ENCODE peak calls at places on chromosomes 3 and 15, in seven cellular contexts. V is GM12891, Z is body of pancreas, M is stomach, Y is breast epithelium, B is esophagus squamous epithelium, D is ovary. L is an unnamed sample.

GRCh38 chr3:73624363-73625123 is at the start of gene PDZRN3:
- DNase-seq in V (no peak), Z (peak), M (peak), Y (peak), B (no peak), D (peak), L (peak)

GRCh38 chr3:46027736-46028397 is 584 bp upstream of the XCR1 start:
- DNase-seq in V (no peak), Z (no peak), M (no peak), Y (no peak), B (no peak), D (no peak), L (no peak)

GRCh38 chr3:124686028-124686670 is 44.1 kb upstream of the UMPS start:
- DNase-seq in V (no peak), Z (no peak), M (no peak), Y (no peak), B (no peak), D (no peak), L (no peak)

GRCh38 chr3:42351221-42351620 is 59.2 kb downstream of the LYZL4 start:
- DNase-seq in V (no peak), Z (no peak), M (no peak), Y (peak), B (no peak), D (no peak), L (no peak)

GRCh38 chr15:64452988-64453688 is 7.2 kb upstream of the ZNF609 start:
- DNase-seq in V (no peak), Z (peak), M (peak), Y (peak), B (no peak), D (peak), L (no peak)

GRCh38 chr3:46594723-46595122 is 17.6 kb upstream of the FAM240A start:
- DNase-seq in V (no peak), Z (no peak), M (no peak), Y (no peak), B (no peak), D (no peak), L (no peak)

GRCh38 chr3:14861031-14861430 is 42.3 kb downstream of the FGD5 start:
- DNase-seq in V (no peak), Z (no peak), M (no peak), Y (no peak), B (no peak), D (no peak), L (no peak)

GRCh38 chr3:31550452-31551251 is 17.9 kb downstream of the STT3B start:
- DNase-seq in V (no peak), Z (no peak), M (no peak), Y (no peak), B (no peak), D (no peak), L (no peak)

GRCh38 chr3:147649475-147649874 is 240.3 kb downstream of the ZIC1 start:
- DNase-seq in V (no peak), Z (no peak), M (no peak), Y (no peak), B (no peak), D (no peak), L (no peak)

GRCh38 chr15:92910451-92910850 is 10.3 kb downstream of the CHD2 start:
- DNase-seq in V (no peak), Z (no peak), M (no peak), Y (no peak), B (no peak), D (no peak), L (no peak)

GRCh38 chr3:85524104-85524503 is 565.3 kb downstream of the CADM2 start:
- DNase-seq in V (no peak), Z (no peak), M (no peak), Y (no peak), B (no peak), D (no peak), L (no peak)

GRCh38 chr3:193775421-193776077 is 182.5 kb downstream of the OPA1 start:
- DNase-seq in V (no peak), Z (no peak), M (no peak), Y (no peak), B (no peak), D (no peak), L (no peak)

GRCh38 chr15:86016750-86017149 is 62.9 kb upstream of the AGBL1 start:
- DNase-seq in V (no peak), Z (no peak), M (no peak), Y (no peak), B (no peak), D (no peak), L (peak)

GRCh38 chr3:46553154-46553553 is 12.9 kb downstream of the LRRC2 start:
- DNase-seq in V (no peak), Z (no peak), M (no peak), Y (no peak), B (no peak), D (no peak), L (no peak)

GRCh38 chr15:80180468-80180867 is 27.7 kb downstream of the FAH start:
- DNase-seq in V (no peak), Z (no peak), M (no peak), Y (no peak), B (no peak), D (no peak), L (no peak)

GRCh38 chr15:68424754-68425390 is 7.1 kb downstream of the ITGA11 start:
- DNase-seq in V (no peak), Z (no peak), M (no peak), Y (no peak), B (no peak), D (no peak), L (no peak)

GRCh38 chr15:86178845-86179244 is 99.2 kb downstream of the AGBL1 start:
- DNase-seq in V (no peak), Z (no peak), M (no peak), Y (no peak), B (no peak), D (no peak), L (no peak)

DNA sequence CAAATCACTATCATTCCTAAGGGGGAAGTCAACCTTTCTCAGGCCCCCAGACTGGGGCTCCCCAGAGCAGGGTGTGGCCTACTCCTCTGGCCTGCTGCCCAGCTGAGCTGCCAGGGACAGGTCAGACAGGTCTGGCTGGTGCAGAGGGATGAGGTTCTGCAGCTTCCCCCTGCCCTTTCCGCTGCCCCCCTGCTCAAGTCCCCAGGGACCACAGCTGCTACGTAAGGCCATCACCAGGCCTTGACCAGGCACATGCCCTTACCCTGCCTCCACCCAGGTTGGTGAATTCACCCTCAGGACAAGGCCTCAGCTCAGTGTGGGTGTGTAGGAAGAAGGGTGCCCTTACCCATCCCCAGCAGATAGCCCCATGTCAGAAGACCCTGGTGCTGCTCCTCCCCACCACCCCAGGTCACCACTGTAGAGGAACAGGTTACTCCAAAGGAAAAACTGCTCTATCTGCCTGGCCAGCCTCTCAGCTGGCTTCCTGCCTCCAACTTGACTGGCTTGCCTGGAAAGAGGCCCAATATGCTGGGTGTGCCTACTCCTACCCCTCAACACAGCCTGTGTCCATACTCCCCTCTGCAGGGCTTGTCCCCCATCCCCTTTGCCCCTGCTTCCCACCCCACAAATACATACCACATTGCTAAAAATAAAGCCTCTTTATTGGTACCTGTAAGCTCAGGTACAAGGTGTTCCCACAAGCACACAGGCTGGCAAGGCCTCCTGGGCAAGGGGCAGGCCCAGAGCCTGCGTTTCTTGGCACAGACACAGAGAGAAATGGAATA is 12.0 kb downstream of the CSRNP1 start:
- DNase-seq in V (no peak), Z (peak), M (peak), Y (peak), B (no peak), D (peak), L (no peak)
- TF ChIP-seq POLR2A in V (peak), Z (no peak), M (no peak), Y (no peak), B (no peak), D (no peak), L (no peak)

DNA sequence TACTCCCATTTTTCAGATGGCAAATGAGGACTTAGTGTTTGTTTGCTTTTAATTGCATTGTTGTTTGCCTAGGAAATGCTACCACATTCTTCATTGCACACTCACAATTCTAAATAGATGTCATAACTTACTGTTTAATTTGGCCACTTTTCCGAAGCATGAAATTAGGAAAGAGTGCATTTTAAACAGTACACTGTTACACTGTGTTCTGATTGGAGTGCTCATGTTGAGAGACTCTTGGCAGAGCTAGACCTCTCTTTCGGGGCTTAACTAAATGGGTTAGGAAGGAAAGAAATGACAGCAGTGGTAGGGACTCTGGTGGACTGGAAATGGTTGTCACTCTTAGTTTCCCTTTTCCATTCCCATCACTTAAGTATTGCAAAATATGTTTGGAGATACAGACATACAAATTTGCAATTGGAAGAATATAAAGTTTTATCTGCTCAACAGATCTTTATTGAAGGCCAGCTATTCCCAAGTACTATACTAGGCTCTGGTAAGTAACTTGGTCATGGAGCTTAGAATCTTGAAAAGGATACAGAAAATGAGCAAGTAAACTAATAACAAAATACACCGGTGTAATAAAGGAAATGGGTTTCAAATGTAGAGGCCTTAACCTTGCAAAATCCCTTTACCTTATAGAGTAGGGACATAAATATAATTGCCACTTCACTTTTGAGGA is 90.2 kb downstream of the DCUN1D1 start:
- DNase-seq in V (no peak), Z (no peak), M (no peak), Y (no peak), B (no peak), D (no peak), L (no peak)
- TF ChIP-seq POLR2A in V (no peak), Z (no peak), M (no peak), Y (no peak), B (no peak), D (no peak), L (no peak)

DNA sequence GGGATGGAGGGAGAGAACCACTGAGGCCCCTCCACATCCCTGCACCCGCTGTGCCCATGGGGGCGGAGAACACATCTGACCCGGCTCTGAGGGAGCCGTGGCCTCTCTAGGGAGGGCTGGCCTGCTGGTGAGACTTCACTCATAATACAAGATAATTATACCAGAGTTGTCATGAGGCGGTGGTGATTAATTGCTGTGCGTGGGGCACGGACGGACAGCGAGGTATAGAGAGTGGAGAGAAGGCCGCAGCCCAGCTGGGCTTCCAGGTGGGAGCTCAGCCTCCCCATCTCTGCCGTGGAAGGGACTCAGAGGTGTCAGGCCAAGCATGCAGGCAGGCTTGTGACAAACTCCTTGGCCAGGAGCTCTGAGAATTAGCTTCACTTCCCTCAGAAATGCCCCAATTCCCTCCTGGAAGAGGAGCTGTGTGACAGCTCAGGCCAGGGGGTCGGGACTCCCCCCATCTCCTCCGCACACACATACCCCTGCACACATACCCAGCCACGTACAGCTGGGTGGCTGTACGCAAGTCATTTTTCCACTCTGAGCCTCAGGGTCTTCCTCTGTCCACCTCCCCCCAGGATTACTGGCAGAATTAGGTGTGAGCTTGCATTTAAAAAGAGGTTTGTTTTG is 6.0 kb upstream of the GATA2 start:
- DNase-seq in V (no peak), Z (no peak), M (no peak), Y (no peak), B (no peak), D (no peak), L (no peak)
- TF ChIP-seq POLR2A in V (no peak), Z (no peak), M (no peak), Y (no peak), B (no peak), D (no peak), L (no peak)

GRCh38 chr15:73172508-73172907 is 120.2 kb downstream of the NEO1 start:
- DNase-seq in V (no peak), Z (no peak), M (no peak), Y (no peak), B (no peak), D (no peak), L (no peak)

GRCh38 chr15:73176579-73176978 is 124.3 kb downstream of the NEO1 start:
- DNase-seq in V (no peak), Z (no peak), M (no peak), Y (no peak), B (no peak), D (no peak), L (no peak)

GRCh38 chr15:73171711-73172110 is 119.4 kb downstream of the NEO1 start:
- DNase-seq in V (no peak), Z (no peak), M (no peak), Y (no peak), B (no peak), D (no peak), L (no peak)

GRCh38 chr15:73175382-73175781 is 123.1 kb downstream of the NEO1 start:
- DNase-seq in V (no peak), Z (no peak), M (no peak), Y (no peak), B (no peak), D (no peak), L (no peak)

GRCh38 chr15:73174171-73174570 is 121.9 kb downstream of the NEO1 start:
- DNase-seq in V (no peak), Z (no peak), M (no peak), Y (no peak), B (no peak), D (no peak), L (no peak)
- TF ChIP-seq POLR2A in V (no peak), Z (no peak), M (no peak), Y (no peak), B (no peak), D (no peak), L (no peak)

GRCh38 chr15:45871121-45871855 is 236.5 kb downstream of the SQOR start:
- DNase-seq in V (no peak), Z (no peak), M (no peak), Y (no peak), B (no peak), D (no peak), L (no peak)
- TF ChIP-seq POLR2A in V (no peak), Z (no peak), M (no peak), Y (no peak), B (no peak), D (no peak), L (no peak)

GRCh38 chr3:48989796-48990635 is at the start of gene P4HTM:
- DNase-seq in V (peak), Z (peak), M (peak), Y (peak), B (no peak), D (peak), L (peak)
- TF ChIP-seq POLR2A in V (no peak), Z (peak), M (no peak), Y (peak), B (no peak), D (peak), L (peak)

DNA sequence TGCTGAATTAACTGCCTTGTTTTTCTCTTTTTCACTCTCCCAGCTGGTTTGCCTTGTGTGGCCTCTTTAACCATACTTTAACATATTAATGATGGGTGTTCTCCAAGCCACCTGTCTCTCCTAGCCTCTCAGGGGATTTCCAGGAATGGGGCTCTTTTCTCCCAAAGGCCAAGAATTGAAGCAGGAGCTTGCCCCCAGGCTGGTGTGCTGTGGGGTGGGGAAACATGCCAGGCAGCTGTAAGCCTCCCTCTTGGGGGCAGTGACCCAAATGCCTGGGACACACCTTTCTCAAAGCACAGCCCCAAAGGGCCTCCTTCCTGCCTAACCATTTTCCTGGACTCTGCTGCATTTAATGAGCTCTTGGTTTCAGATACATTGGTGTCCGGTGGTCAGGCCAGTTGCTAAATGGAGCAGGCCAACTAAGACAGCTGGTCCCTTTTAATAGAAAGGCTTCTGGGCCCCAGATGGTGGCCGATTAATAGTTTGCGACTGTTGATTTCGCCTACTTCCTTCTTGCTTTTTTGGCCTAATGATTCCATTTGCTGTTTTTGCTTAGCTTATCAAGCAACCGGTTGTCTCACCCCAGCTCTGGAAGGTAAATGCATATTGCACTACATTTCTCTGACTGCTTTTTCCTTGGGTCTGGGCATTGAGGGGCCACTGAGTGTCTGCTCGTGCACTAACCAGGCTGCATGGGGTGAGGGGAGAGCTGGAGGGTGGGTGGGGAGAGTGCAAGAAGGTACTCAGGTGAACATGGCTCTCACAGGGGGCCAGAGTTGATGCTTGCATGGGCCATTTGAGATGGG is 5.8 kb downstream of the ALPK3 start:
- DNase-seq in V (no peak), Z (no peak), M (no peak), Y (no peak), B (no peak), D (no peak), L (no peak)
- TF ChIP-seq POLR2A in V (no peak), Z (no peak), M (no peak), Y (no peak), B (no peak), D (no peak), L (no peak)

DNA sequence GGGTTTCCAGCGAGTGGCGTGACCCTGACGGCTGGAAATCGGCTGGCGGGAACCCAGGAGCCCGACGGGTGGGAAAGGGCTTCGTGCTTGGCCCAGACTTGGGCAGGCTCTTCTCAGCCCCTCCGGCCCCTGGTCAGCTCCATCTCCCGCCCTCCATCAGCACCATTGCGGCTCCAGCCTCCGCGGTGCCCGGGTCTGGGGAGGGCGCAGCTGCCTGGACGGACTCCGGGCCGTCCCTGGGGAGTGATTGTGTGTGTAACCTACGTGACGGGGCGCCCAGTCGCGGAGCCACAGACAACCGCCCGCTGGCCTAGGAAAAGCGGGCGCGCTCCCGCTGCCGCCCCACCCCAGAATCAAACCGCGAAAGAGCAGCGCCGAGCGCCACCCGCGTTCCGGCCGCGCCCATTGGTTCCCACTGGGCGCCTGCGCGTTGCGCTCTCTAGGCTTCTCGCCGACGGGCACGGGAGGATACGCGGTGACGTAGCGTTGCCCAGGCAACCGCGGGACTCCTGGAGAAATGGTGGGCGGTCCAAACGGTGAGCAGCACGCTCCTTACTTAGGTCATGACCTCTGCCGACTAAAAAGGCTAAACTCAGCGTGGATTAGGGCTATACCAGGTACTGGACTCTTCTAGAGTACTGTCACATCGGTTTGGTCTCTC is at the start of gene CFAP20DC:
- DNase-seq in V (peak), Z (peak), M (peak), Y (peak), B (peak), D (peak), L (peak)
- TF ChIP-seq POLR2A in V (no peak), Z (peak), M (no peak), Y (no peak), B (no peak), D (peak), L (peak)

DNA sequence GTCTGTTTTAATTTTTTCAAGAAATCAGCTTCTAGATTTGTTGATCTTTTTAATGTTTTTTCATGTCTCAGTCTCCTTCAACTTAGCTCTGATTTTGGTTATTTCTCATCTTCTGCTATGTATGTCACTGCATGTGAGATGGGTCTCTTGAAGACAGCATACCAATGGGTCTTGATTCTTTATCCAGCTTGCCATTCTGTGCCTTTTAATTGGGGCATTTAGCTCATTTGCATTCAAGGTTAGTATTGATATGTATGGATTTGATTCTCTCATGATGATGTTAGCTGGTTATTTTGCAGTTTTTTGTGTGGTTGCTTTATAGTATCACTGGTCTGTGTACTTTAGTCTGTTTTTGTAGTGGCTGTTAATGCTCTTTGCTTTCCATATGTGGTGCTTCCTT is 39.4 kb downstream of the CEP63 start:
- DNase-seq in V (no peak), Z (no peak), M (no peak), Y (no peak), B (no peak), D (no peak), L (no peak)
- TF ChIP-seq POLR2A in V (no peak), Z (no peak), M (no peak), Y (no peak), B (no peak), D (no peak), L (no peak)